ENCODE peak calls at places on chromosomes 6 and 20, in four cellular contexts. Y, U, K and G are unnamed samples.

GRCh38 chr20:38855356-38855755 is 49.9 kb downstream of the PPP1R16B start:
- DNase-seq in U (peak), Y (no peak), K (no peak), G (no peak)

GRCh38 chr6:1608976-1609661 is 596 bp upstream of the FOXC1 start:
- DNase-seq in Y (no peak), U (no peak), K (no peak), G (no peak)

GRCh38 chr6:101083533-101084172 is 202.5 kb upstream of the ASCC3 start:
- DNase-seq in U (peak), K (no peak), Y (no peak), G (peak)

GRCh38 chr6:105431226-105431625 is 28.3 kb upstream of the PREP start:
- DNase-seq in Y (peak), K (no peak), U (peak), G (peak)

GRCh38 chr6:133512410-133513016 is 271.4 kb downstream of the EYA4 start:
- DNase-seq in U (peak), K (peak), Y (no peak), G (peak)

GRCh38 chr6:134379086-134379485 is 61.2 kb upstream of the SGK1 start:
- DNase-seq in K (peak), Y (no peak), U (no peak), G (no peak)

GRCh38 chr6:108164815-108165706 is 761 bp upstream of the NR2E1 start:
- DNase-seq in K (no peak), U (no peak), Y (no peak), G (no peak)

GRCh38 chr6:28673800-28674671 is 148.4 kb downstream of the GPX5 start:
- DNase-seq in K (no peak), Y (no peak), U (peak), G (peak)

GRCh38 chr20:49477200-49477599 is 5.3 kb downstream of the KCNB1 start:
- DNase-seq in Y (no peak), K (no peak), U (no peak), G (no peak)

GRCh38 chr6:12419626-12420272 is 129.6 kb downstream of the EDN1 start:
- DNase-seq in Y (no peak), U (no peak), K (no peak), G (no peak)

GRCh38 chr6:4301871-4302270 is 166.5 kb upstream of the ECI2 start:
- DNase-seq in Y (no peak), U (no peak), K (no peak), G (no peak)

GRCh38 chr6:150499882-150500312 is 99.8 kb upstream of the PLEKHG1 start:
- DNase-seq in U (no peak), K (no peak), Y (no peak), G (no peak)

GRCh38 chr20:51400051-51400926 is 142.2 kb downstream of the NFATC2 start:
- DNase-seq in U (no peak), K (peak), Y (peak), G (no peak)

GRCh38 chr6:124829822-124830221 is 132.4 kb upstream of the RNF217 start:
- DNase-seq in U (no peak), Y (no peak), K (no peak), G (no peak)

GRCh38 chr6:128017288-128017687 is 116.4 kb upstream of the THEMIS start:
- DNase-seq in K (no peak), Y (no peak), U (no peak), G (no peak)

GRCh38 chr6:4632411-4632810 is 143.8 kb upstream of the CDYL start:
- DNase-seq in U (no peak), K (no peak), Y (no peak), G (no peak)

GRCh38 chr6:3009930-3010329 is 10.2 kb downstream of the NQO2 start:
- DNase-seq in K (no peak), U (no peak), Y (no peak), G (no peak)

GRCh38 chr6:72321741-72322140 is 300.1 kb upstream of the KCNQ5 start:
- DNase-seq in Y (no peak), U (peak), K (no peak), G (no peak)

GRCh38 chr6:15906393-15906976 is 222.4 kb upstream of the MYLIP start:
- DNase-seq in K (no peak), Y (no peak), U (no peak), G (no peak)

GRCh38 chr6:134519456-134519855 is 201.5 kb upstream of the SGK1 start:
- DNase-seq in U (no peak), K (no peak), Y (peak), G (no peak)

GRCh38 chr6:35757461-35758123 is 18.8 kb upstream of the CLPSL2 start:
- DNase-seq in U (peak), Y (no peak), K (no peak), G (no peak)

GRCh38 chr6:167402195-167402686 is 77.4 kb downstream of the TTLL2 start:
- DNase-seq in U (no peak), Y (no peak), K (no peak), G (no peak)

GRCh38 chr6:109397020-109397419 is 14.8 kb upstream of the CD164 start:
- DNase-seq in Y (no peak), U (no peak), K (no peak), G (no peak)

GRCh38 chr20:51456511-51457280 is 85.8 kb downstream of the NFATC2 start:
- DNase-seq in Y (no peak), K (peak), U (peak), G (peak)

GRCh38 chr20:16551601-16552419 is 21.4 kb downstream of the KIF16B start:
- DNase-seq in K (no peak), Y (no peak), U (no peak), G (no peak)

GRCh38 chr20:49395183-49395582 is 87.3 kb downstream of the KCNB1 start:
- DNase-seq in K (no peak), U (no peak), Y (no peak), G (no peak)

GRCh38 chr20:4508773-4509172 is 212.9 kb upstream of the PRND start:
- DNase-seq in U (peak), Y (no peak), K (no peak), G (peak)

GRCh38 chr20:52425253-52425652 is 233.7 kb upstream of the ZFP64 start:
- DNase-seq in Y (no peak), K (no peak), U (no peak), G (no peak)

GRCh38 chr20:22946594-22946993 is 88.5 kb upstream of the SSTR4 start:
- DNase-seq in K (no peak), Y (no peak), U (no peak), G (no peak)

GRCh38 chr6:37630281-37630799 is 67.3 kb downstream of the MDGA1 start:
- DNase-seq in Y (no peak), U (peak), K (peak), G (no peak)

GRCh38 chr6:11702039-11702795 is 76.4 kb downstream of the ADTRP start:
- DNase-seq in U (peak), K (no peak), Y (no peak), G (no peak)

GRCh38 chr6:41604006-41604405 is 34.3 kb upstream of the MDFI start:
- DNase-seq in Y (no peak), U (no peak), K (no peak), G (no peak)

GRCh38 chr6:17417817-17418216 is 24.4 kb downstream of the CAP2 start:
- DNase-seq in Y (no peak), K (no peak), U (peak), G (peak)